ENCODE peak calls at places on chromosomes 2 and 18, in nine cellular contexts. L is coronary artery, H is RWPE1, B is thoracic aorta, A is heart right ventricle, S is bronchial epithelial cell, V is WTC11, D is GM12865, E is SK-N-SH. C is an unnamed sample.

GRCh38 chr2:201218780-201219179 is 35.8 kb downstream of the CASP10 start:
- DNase-seq in L (no peak), H (no peak), V (no peak), E (no peak), S (peak), D (no peak), A (no peak), B (no peak), C (no peak)

GRCh38 chr2:76197842-76198448 is 487.2 kb upstream of the GCFC2 start:
- DNase-seq in S (peak), V (peak), H (peak), L (no peak), D (peak), A (no peak), E (no peak), B (no peak), C (peak)

GRCh38 chr2:32011566-32011960 is 755 bp upstream of the MEMO1 start:
- DNase-seq in B (no peak), S (no peak), L (no peak), V (no peak), E (no peak), D (peak), A (no peak), H (no peak), C (no peak)

GRCh38 chr2:94990956-94991355 is 34.6 kb upstream of the MAL start:
- DNase-seq in B (no peak), V (no peak), H (no peak), A (no peak), S (no peak), E (no peak), D (no peak), L (peak), C (no peak)

GRCh38 chr2:85308201-85308600 is 19.6 kb downstream of the TGOLN2 start:
- DNase-seq in E (no peak), A (no peak), S (no peak), B (no peak), V (no peak), L (no peak), H (no peak), D (no peak), C (no peak)

GRCh38 chr2:86747708-86748627 is 27.9 kb downstream of the RMND5A start:
- DNase-seq in A (no peak), H (peak), B (no peak), D (peak), E (no peak), S (peak), L (no peak), V (no peak), C (peak)

GRCh38 chr18:35526476-35527120 is 28.8 kb upstream of the INO80C start:
- DNase-seq in E (no peak), L (no peak), A (no peak), D (no peak), S (peak), B (no peak), V (no peak), H (no peak), C (no peak)

GRCh38 chr18:12236934-12237832 is 17.0 kb upstream of the CIDEA start:
- DNase-seq in V (peak), L (no peak), D (peak), H (peak), A (peak), S (peak), B (no peak), E (peak), C (peak)

GRCh38 chr2:84906108-84906899 is 848 bp downstream of the TMSB10 start:
- DNase-seq in D (peak), S (no peak), V (no peak), E (peak), L (no peak), B (no peak), A (peak), H (no peak), C (no peak)

GRCh38 chr18:49052891-49053644 is 102.3 kb upstream of the SMAD7 start:
- DNase-seq in A (no peak), D (peak), V (no peak), S (no peak), H (no peak), B (no peak), L (no peak), E (peak), C (no peak)

GRCh38 chr2:1993711-1994682 is 249.7 kb upstream of the PXDN start:
- DNase-seq in E (no peak), V (no peak), S (no peak), A (no peak), D (no peak), L (peak), B (no peak), H (no peak), C (no peak)

GRCh38 chr2:184308706-184309105 is 289.6 kb upstream of the ZNF804A start:
- DNase-seq in S (no peak), L (no peak), D (no peak), H (no peak), V (no peak), B (no peak), E (no peak), A (no peak), C (no peak)

GRCh38 chr2:165640232-165640923 is 153.7 kb downstream of the GALNT3 start:
- DNase-seq in A (no peak), H (no peak), L (no peak), S (peak), D (no peak), B (no peak), V (no peak), E (no peak), C (no peak)

GRCh38 chr2:78077637-78078036 is 555.5 kb upstream of the LRRTM4 start:
- DNase-seq in E (peak), D (no peak), B (no peak), H (no peak), S (no peak), L (no peak), A (no peak), V (no peak), C (no peak)

GRCh38 chr2:230924470-230925341 is at the start of gene GPR55:
- DNase-seq in L (peak), A (no peak), S (no peak), E (no peak), V (peak), H (no peak), D (peak), B (no peak), C (peak)

GRCh38 chr2:238167761-238168160 is 9.0 kb downstream of the ERFE start:
- DNase-seq in B (no peak), V (no peak), D (no peak), E (peak), S (no peak), A (no peak), L (no peak), H (no peak), C (no peak)

GRCh38 chr2:200081221-200081620 is 125.8 kb downstream of the MAIP1 start:
- DNase-seq in V (no peak), H (no peak), L (no peak), S (no peak), E (no peak), B (no peak), A (no peak), D (no peak), C (no peak)

GRCh38 chr2:149692837-149693518 is 105.4 kb upstream of the MMADHC start:
- DNase-seq in B (no peak), D (no peak), L (no peak), E (no peak), A (no peak), V (no peak), S (no peak), H (no peak), C (no peak)

GRCh38 chr2:234451852-234452625 is 44.8 kb downstream of the ARL4C start:
- DNase-seq in L (no peak), A (no peak), D (no peak), H (peak), B (no peak), E (no peak), S (peak), V (no peak), C (no peak)

DNA sequence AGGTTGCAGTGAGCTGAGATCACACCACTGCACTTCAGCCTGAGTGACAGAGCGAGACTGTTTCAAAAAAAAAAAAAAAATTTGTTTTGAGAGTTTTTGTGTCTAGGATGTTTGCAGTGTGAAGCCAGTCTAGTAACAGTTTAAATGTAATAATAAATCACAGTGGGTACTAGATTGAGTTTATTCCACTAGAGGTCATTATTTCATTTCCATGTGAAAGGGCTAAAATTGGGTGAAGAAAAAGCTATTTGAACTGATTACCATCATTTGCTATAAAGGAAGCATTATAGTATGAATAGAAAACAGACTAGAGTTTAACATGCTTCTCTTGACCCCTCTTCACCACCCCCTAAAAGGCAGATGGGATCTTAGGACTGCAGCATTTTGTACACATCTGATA is 20.3 kb downstream of the SNRPD1 start:
- DNase-seq in H (no peak), L (no peak), S (no peak), D (no peak), E (no peak), A (no peak), V (no peak), B (no peak), C (no peak)
- TF ChIP-seq CTCF in H (no peak), L (no peak), S (no peak), D (no peak), E (peak), A (no peak), V (no peak), B (no peak), C (no peak)

DNA sequence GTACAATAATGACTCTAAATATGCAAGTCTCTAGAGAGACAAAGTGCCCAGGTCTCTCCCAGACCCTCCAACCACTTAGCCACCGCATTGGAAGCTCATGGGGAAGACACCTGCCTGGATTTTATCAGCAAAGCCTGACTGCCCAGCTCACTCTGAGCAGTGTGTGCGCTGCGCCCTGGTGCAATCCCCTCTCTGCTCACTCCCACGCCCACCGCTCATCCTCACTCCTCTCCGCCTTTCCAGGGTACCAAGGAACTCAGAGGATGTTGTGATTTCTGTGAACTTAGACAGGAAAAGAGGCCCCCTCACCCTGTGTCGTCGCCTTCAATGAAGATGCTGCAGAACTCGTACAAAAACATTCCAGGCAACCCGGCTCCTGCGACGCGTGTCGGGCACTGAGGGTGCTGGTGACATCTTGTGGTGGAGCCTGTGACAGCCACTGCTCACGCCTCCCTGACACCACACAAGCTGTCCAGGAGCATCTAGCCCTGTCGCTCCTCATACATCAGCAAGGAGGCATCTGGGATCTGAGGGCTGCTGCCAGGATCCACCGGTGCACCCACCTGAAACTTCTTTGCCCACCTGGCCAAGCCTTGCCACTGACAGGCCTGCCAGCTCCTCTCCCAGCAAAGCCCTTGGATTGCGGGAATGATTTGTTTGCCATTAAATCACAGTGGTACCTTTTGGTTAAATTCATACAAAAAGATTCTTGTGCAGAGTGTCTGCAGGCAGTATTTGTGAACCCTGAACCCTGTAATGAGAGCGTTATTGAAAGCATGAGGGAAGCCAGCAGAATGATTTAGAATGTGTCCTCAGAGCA is 220.4 kb downstream of the ZNF516 start:
- DNase-seq in V (peak), H (no peak), A (peak), B (no peak), S (no peak), E (peak), L (no peak), D (peak), C (peak)
- TF ChIP-seq CTCF in V (no peak), H (peak), A (no peak), B (peak), S (peak), E (no peak), L (no peak), D (peak), C (no peak)

DNA sequence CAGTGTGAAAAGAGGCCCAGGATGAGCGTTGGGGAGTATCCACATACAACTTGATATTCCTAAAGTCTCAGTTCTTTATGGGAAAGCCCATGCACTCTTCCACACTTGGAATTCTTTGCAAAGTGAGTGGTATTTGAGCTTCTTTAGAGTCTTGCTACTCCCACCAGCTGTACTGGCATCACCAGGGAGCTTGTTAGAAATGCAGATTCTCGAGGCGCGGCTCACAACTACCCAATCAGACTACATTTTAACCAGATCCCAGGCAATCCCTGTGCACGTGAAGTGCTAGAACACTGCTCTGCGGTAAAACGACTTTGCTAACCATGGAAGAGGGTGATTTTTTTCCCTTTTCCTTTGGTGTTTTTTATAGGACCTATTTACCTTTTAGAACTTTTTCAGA is 184.7 kb downstream of the NEDD4L start:
- DNase-seq in D (no peak), L (no peak), S (no peak), B (no peak), E (no peak), V (peak), H (no peak), A (no peak), C (no peak)
- TF ChIP-seq CTCF in D (no peak), L (no peak), S (no peak), B (no peak), E (no peak), V (no peak), H (no peak), A (no peak), C (no peak)

DNA sequence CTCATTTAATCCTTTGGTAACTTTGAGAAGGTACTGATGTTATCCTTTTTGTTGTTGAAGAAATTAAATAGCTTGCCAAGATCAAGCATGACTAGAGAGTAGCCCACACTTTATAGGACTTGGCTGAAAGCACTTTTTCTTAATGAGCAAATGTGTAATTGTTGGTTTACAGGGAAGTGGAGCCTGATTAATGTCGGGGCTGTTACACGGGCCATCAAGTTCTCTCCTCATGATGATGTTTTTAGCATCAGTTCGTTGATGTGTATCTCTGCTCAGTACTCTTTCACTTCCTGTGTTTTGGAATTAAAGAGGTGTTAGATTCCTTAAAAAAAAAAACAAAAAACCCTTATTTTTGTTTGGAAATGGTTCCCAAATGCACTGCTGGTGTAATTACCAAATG is 114.1 kb downstream of the PTPRM start:
- DNase-seq in H (no peak), V (no peak), A (no peak), L (no peak), B (no peak), D (no peak), E (no peak), S (no peak), C (no peak)
- TF ChIP-seq CTCF in H (no peak), V (no peak), A (no peak), L (no peak), B (no peak), D (no peak), E (no peak), S (no peak), C (no peak)

C was measured in Calu3.